ENCODE peak calls at places on chromosomes 11 and 22, in four cellular contexts. S, Q, Z and P are unnamed samples. For H3K79me2, the result is how much of the 10 kb centered on the place peaks cover.

GRCh38 chr11:32886180-32886579 is 6.4 kb upstream of the QSER1 start:
- DNase-seq in S (no peak), Q (no peak), Z (no peak), P (no peak)

GRCh38 chr11:45644981-45645889 is 20.2 kb downstream of the CHST1 start:
- DNase-seq in S (no peak), Q (no peak), Z (no peak), P (no peak)

GRCh38 chr11:86248609-86249008 is 4.1 kb downstream of the EED start:
- DNase-seq in S (no peak), Q (no peak), Z (no peak), P (peak)

GRCh38 chr11:121099885-121100284 is 1.2 kb upstream of the TECTA start:
- DNase-seq in S (no peak), Q (no peak), Z (no peak), P (no peak)

GRCh38 chr22:24028533-24028932 is 17.4 kb downstream of the CABIN1 start:
- DNase-seq in S (no peak), Q (no peak), Z (no peak), P (no peak)

GRCh38 chr11:82233211-82233610 is 500.5 kb downstream of the FAM181B start:
- DNase-seq in S (no peak), Q (no peak), Z (no peak), P (no peak)

GRCh38 chr22:45903355-45904149 is 73.4 kb downstream of the WNT7B start:
- DNase-seq in S (no peak), Q (no peak), Z (no peak), P (no peak)

GRCh38 chr22:26513852-26514251 is 1.6 kb upstream of the TFIP11 start:
- DNase-seq in S (no peak), Q (no peak), Z (no peak), P (no peak)

GRCh38 chr11:26621147-26621546 is 49.1 kb upstream of the MUC15 start:
- DNase-seq in S (no peak), Q (no peak), Z (no peak), P (no peak)

GRCh38 chr22:46661221-46661851 is 41.1 kb downstream of the GRAMD4 start:
- DNase-seq in S (no peak), Q (peak), Z (peak), P (no peak)

GRCh38 chr11:10322830-10323792 is 18.2 kb downstream of the ADM start:
- DNase-seq in S (no peak), Q (peak), Z (peak), P (peak)

GRCh38 chr11:131815631-131816030 is 445.2 kb downstream of the NTM start:
- DNase-seq in S (no peak), Q (no peak), Z (no peak), P (peak)

GRCh38 chr22:44337658-44338004 is 24.9 kb upstream of the SHISAL1 start:
- DNase-seq in S (no peak), Q (no peak), Z (no peak), P (peak)

GRCh38 chr11:76302707-76303395 is 78.1 kb downstream of the THAP12 start:
- DNase-seq in S (no peak), Q (no peak), Z (no peak), P (no peak)

GRCh38 chr11:103947566-103947919 is 88.9 kb upstream of the DDI1 start:
- DNase-seq in S (no peak), Q (no peak), Z (no peak), P (no peak)

GRCh38 chr11:10382518-10382917 is 72.5 kb upstream of the AMPD3 start:
- DNase-seq in S (no peak), Q (peak), Z (no peak), P (peak)

GRCh38 chr11:80097146-80097545 is 656.3 kb upstream of the TENM4 start:
- DNase-seq in S (no peak), Q (no peak), Z (no peak), P (no peak)
- TF ChIP-seq REST in S (no peak), Q (no peak), Z (no peak), P (no peak)

GRCh38 chr22:20483771-20484170 is 11.8 kb downstream of the KLHL22 start:
- DNase-seq in S (no peak), Q (no peak), Z (no peak), P (no peak)
- H3K79me2 ChIP-seq in S (under half), Q (under half), Z (under half), P (under half)

GRCh38 chr22:39562839-39563489 is 7.6 kb upstream of the CACNA1I start:
- DNase-seq in S (no peak), Q (no peak), Z (no peak), P (no peak)

GRCh38 chr22:39558950-39559349 is 11.6 kb upstream of the CACNA1I start:
- DNase-seq in S (no peak), Q (no peak), Z (no peak), P (no peak)

GRCh38 chr22:39559456-39560105 is 11.0 kb upstream of the CACNA1I start:
- DNase-seq in S (no peak), Q (no peak), Z (peak), P (peak)

GRCh38 chr22:39558254-39558727 is 12.3 kb upstream of the CACNA1I start:
- DNase-seq in S (no peak), Q (no peak), Z (peak), P (peak)

DNA sequence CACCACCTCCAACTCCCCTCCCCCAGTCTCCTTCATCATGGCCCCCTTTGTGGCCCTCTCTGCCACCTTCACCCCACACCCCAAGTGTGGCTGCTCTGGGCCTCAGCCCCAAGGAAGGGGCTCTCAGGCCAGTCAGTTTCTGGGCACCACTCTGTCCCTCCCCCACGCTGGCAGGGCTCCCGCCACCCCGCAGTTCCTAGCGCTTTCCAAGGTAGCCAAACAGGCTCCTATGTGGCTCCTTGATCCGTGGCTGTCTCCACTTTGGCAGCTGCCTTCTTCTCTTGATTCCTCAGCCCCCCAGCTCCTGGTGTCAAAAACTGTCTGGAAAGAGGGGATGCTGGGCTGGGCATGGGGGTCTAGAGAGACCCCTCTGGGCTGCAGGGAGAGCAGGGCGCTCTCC is 10.4 kb upstream of the CACNA1I start:
- DNase-seq in S (no peak), Q (no peak), Z (no peak), P (no peak)
- TF ChIP-seq REST in S (no peak), Q (no peak), Z (no peak), P (no peak)

GRCh38 chr11:110128161-110128560 is 35.0 kb downstream of the ZC3H12C start:
- DNase-seq in S (no peak), Q (no peak), Z (peak), P (peak)

GRCh38 chr11:110133182-110133581 is 40.0 kb downstream of the ZC3H12C start:
- DNase-seq in S (no peak), Q (no peak), Z (no peak), P (no peak)

GRCh38 chr11:110130642-110131238 is 37.5 kb downstream of the ZC3H12C start:
- DNase-seq in S (no peak), Q (no peak), Z (peak), P (peak)

GRCh38 chr11:110131386-110132123 is 38.4 kb downstream of the ZC3H12C start:
- DNase-seq in S (no peak), Q (no peak), Z (no peak), P (peak)

GRCh38 chr11:110134120-110134519 is 40.9 kb downstream of the ZC3H12C start:
- DNase-seq in S (no peak), Q (no peak), Z (no peak), P (no peak)
- H3K79me2 ChIP-seq in S (under half), Q (under half), Z (under half), P (under half)

DNA sequence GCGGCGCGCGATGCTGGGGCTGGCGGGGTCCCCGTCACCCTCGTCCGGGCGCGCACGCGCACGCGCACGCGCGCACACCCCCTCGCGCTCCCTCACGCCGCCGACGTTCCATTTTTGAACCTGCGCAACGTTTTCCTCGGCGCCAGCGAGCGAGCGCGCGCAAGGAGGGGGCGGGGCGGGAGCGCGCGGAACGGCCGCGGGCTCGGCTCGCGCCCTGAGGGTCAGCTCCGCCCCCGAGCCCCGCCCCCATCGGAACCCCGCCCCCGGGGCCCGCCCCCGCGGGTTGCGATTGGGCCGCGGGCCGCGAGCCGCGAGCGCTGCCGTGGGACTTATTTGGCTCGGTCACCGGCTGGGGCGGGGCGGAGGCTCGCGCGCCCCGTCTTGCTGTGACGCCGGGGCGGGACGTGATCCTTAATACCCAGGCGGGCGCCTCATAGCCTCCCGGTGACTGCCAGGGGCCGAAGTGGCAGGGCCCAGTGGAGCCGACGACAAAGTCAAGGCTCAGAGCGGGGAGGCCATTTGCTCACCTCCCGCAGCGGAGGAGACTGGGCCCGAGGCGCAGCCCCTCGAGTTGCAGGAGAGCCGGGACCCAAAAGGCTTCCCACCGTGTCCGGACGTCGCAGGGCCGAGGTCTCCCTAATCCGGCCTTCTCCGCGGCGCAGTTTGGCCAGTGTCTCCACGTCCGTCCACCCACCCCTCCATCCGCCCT is at the start of gene CBX7:
- DNase-seq in S (peak), Q (peak), Z (peak), P (peak)
- TF ChIP-seq REST in S (no peak), Q (no peak), Z (no peak), P (no peak)

DNA sequence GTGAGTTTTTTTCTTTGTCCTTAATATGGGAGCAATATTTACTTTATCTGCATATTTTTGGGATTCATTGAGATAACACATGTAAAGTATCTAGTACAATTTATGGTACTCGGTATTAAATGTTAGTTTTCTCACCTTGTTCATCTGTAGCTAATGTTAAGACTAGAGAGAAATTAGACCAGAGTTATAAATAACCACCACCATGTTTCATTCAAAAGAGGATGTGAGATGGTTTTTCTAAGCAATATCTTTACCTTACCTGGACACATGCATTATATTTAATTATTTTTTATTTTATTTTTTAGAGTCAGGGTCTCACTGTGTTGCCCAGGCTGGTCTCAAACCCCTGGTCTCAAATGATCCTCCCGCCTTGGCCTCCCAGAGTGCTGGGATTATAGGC is 18.4 kb downstream of the ARHGAP42 start:
- DNase-seq in S (no peak), Q (no peak), Z (no peak), P (no peak)
- H3K79me2 ChIP-seq in S (under half), Q (half or more), Z (under half), P (half or more)

GRCh38 chr11:61339490-61339878 is 6.5 kb downstream of the TKFC start:
- DNase-seq in S (no peak), Q (no peak), Z (no peak), P (no peak)
- TF ChIP-seq REST in S (no peak), Q (no peak), Z (no peak), P (no peak)